ENCODE peak calls at places on chromosomes 16 and 17, in eight cellular contexts. B, W, F, T, N, U, Q and H are unnamed samples.

GRCh38 chr16:4648917-4649316 is 24.3 kb downstream of the MGRN1 start:
- DNase-seq in B (no peak), W (no peak), F (no peak), T (no peak), N (no peak), U (peak; percentile 52), Q (no peak), H (no peak)

GRCh38 chr16:29857133-29857760 is 5.8 kb downstream of the CDIPT start:
- DNase-seq in B (no peak), W (no peak), F (peak; percentile 12), T (no peak), N (no peak), U (no peak), Q (no peak), H (no peak)

GRCh38 chr17:37667039-37667438 is 23.8 kb upstream of the DDX52 start:
- DNase-seq in B (no peak), W (no peak), F (no peak), T (no peak), N (no peak), U (no peak), Q (no peak), H (no peak)

GRCh38 chr17:39767147-39767546 is 29.4 kb downstream of the GRB7 start:
- DNase-seq in B (no peak), W (no peak), F (no peak), T (no peak), N (no peak), U (no peak), Q (no peak), H (no peak)

GRCh38 chr16:49833055-49833454 is 22.9 kb downstream of the ZNF423 start:
- DNase-seq in B (peak; percentile 50), W (no peak), F (no peak), T (no peak), N (no peak), U (no peak), Q (peak; percentile 79), H (no peak)

GRCh38 chr17:29158515-29159275 is 21.5 kb downstream of the MYO18A start:
- DNase-seq in B (no peak), W (no peak), F (no peak), T (no peak), N (no peak), U (no peak), Q (no peak), H (peak; percentile 48)

GRCh38 chr16:11133344-11133921 is 122.6 kb downstream of the SOCS1 start:
- DNase-seq in B (peak; percentile 46), W (no peak), F (no peak), T (no peak), N (no peak), U (no peak), Q (peak; percentile 78), H (no peak)

GRCh38 chr16:87263418-87264052 is 53.7 kb downstream of the C16orf95 start:
- DNase-seq in B (peak; percentile 28), W (peak; percentile 48), F (no peak), T (no peak), N (no peak), U (no peak), Q (no peak), H (no peak)

GRCh38 chr17:32157225-32157624 is 14.9 kb downstream of the RHOT1 start:
- DNase-seq in B (no peak), W (no peak), F (no peak), T (no peak), N (no peak), U (no peak), Q (no peak), H (no peak)

GRCh38 chr17:21500064-21500463 is 123.9 kb downstream of the KCNJ12 start:
- DNase-seq in B (no peak), W (no peak), F (no peak), T (no peak), N (no peak), U (no peak), Q (no peak), H (no peak)

GRCh38 chr16:3193221-3194212 is 5.5 kb downstream of the OR1F1 start:
- DNase-seq in B (no peak), W (no peak), F (no peak), T (no peak), N (no peak), U (no peak), Q (no peak), H (no peak)

GRCh38 chr17:30290696-30291570 is 811 bp downstream of the BLMH start:
- DNase-seq in B (peak; percentile 65), W (peak; percentile 77), F (peak; percentile 34), T (peak; percentile 39), N (no peak), U (peak; percentile 79), Q (peak; percentile 24), H (peak; percentile 82)